ENCODE peak calls at places on chromosome 19, in seven cellular contexts. Y is Caco-2, U is pancreas, B is neural crest cell, N is mesothelial cell of epicardium, I is esophagus squamous epithelium, S is type B pancreatic cell. H is an unnamed sample.
A peak's percentile ranks its signal among the peaks of the same experiment; 100 is the strongest.

GRCh38 chr19:10780368-10780767 is 55.6 kb downstream of the TMED1 start:
- DNase-seq in Y (no peak), U (no peak), B (no peak), N (no peak), I (peak; percentile 24), S (no peak), H (no peak)

GRCh38 chr19:42191855-42192254 is 25.6 kb downstream of the DEDD2 start:
- DNase-seq in Y (no peak), U (no peak), B (no peak), N (no peak), I (no peak), S (no peak), H (no peak)

GRCh38 chr19:51461723-51462161 is 3.5 kb upstream of the SIGLEC8 start:
- DNase-seq in Y (no peak), U (no peak), B (no peak), N (no peak), I (no peak), S (peak; percentile 44), H (no peak)

GRCh38 chr19:33374406-33374703 is 846 bp downstream of the CEBPG start:
- DNase-seq in Y (no peak), U (no peak), B (no peak), N (no peak), I (no peak), S (no peak), H (no peak)

GRCh38 chr19:46205183-46205984 is 24.2 kb upstream of the IGFL1 start:
- DNase-seq in Y (no peak), U (no peak), B (no peak), N (no peak), I (no peak), S (no peak), H (no peak)

GRCh38 chr19:45468803-45469131 is 971 bp downstream of the FOSB start:
- DNase-seq in Y (no peak), U (no peak), B (no peak), N (no peak), I (no peak), S (no peak), H (no peak)

GRCh38 chr19:13115936-13116281 is 631 bp downstream of the TRMT1 start:
- DNase-seq in Y (no peak), U (no peak), B (no peak), N (no peak), I (no peak), S (no peak), H (no peak)

GRCh38 chr19:8069116-8069973 is 16.8 kb downstream of the CCL25 start:
- DNase-seq in Y (peak; percentile 31), U (no peak), B (peak; percentile 36), N (no peak), I (no peak), S (no peak), H (no peak)

GRCh38 chr19:12828494-12828893 is 5.9 kb downstream of the RTBDN start:
- DNase-seq in Y (no peak), U (no peak), B (no peak), N (no peak), I (no peak), S (no peak), H (no peak)

GRCh38 chr19:51002101-51002532 is 713 bp upstream of the KLK8 start:
- DNase-seq in Y (no peak), U (no peak), B (no peak), N (no peak), I (no peak), S (no peak), H (no peak)

GRCh38 chr19:32720216-32720935 is 809 bp downstream of the TDRD12 start:
- DNase-seq in Y (no peak), U (no peak), B (no peak), N (no peak), I (no peak), S (no peak), H (no peak)

GRCh38 chr19:6481541-6482342 is at the start of gene DENND1C:
- DNase-seq in Y (peak; percentile 45), U (no peak), B (peak; percentile 53), N (no peak), I (peak; percentile 23), S (no peak), H (peak; percentile 69)

GRCh38 chr19:11288349-11288748 is 7.6 kb upstream of the TSPAN16 start:
- DNase-seq in Y (no peak), U (no peak), B (no peak), N (no peak), I (no peak), S (no peak), H (no peak)

GRCh38 chr19:46659151-46660007 is 1.6 kb downstream of the DACT3 start:
- DNase-seq in Y (peak; percentile 25), U (peak; percentile 15), B (peak; percentile 39), N (peak; percentile 40), I (no peak), S (peak; percentile 82), H (no peak)

GRCh38 chr19:15776991-15777787 is 10.3 kb upstream of the OR10H5 start:
- DNase-seq in Y (no peak), U (no peak), B (no peak), N (no peak), I (no peak), S (no peak), H (no peak)

GRCh38 chr19:15779756-15780476 is 7.5 kb upstream of the OR10H5 start:
- DNase-seq in Y (peak; percentile 10), U (peak; percentile 78), B (no peak), N (no peak), I (no peak), S (no peak), H (no peak)

GRCh38 chr19:15780595-15781418 is 6.7 kb upstream of the OR10H5 start:
- DNase-seq in Y (no peak), U (no peak), B (no peak), N (no peak), I (no peak), S (no peak), H (no peak)

GRCh38 chr19:15776264-15776663 is 11.2 kb upstream of the OR10H5 start:
- DNase-seq in Y (no peak), U (no peak), B (no peak), N (no peak), I (no peak), S (no peak), H (no peak)

GRCh38 chr19:15775249-15775648 is 12.2 kb upstream of the OR10H5 start:
- DNase-seq in Y (no peak), U (no peak), B (no peak), N (no peak), I (no peak), S (no peak), H (no peak)
- TF ChIP-seq CTCF in Y (no peak), U (no peak), B (no peak), N (no peak), I (no peak), S (no peak), H (no peak)

DNA sequence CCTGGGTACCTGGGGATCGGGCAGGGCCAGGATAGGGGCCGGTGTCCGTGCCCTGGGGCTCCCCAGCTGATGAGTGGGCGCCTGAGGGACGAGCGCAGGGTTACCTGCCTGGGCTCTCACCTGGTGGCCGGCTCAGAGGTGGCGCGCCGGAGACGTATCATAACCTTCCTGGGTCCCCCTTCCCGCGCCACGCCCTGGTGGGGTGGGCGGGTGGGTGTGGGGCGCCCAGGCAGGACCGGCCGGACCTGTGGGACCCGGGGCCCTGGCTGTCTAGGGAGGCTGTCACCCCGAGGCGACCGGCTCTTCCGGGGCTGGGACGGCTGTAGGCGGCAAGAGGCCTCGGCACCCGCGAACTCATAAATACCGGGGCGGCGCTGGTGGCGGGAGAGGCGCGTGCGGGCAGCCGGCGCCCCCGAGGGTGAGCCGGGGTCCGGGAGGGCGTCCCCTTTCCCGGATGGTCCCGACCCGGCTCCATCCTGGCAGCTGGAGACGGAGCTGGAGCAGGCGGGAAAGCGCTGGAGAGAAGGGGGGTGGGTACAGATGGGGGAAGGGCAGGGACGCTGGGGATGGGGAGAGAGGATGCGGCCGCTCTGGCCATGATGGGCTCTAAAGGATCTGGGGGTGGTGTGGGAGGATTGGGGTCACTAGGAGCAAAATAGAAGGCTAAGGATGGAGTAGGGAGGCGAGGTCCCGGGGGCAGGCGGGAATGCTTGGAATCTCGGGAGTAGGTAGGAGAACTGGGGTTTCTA is at the start of gene ACP7:
- DNase-seq in Y (peak; percentile 53), U (peak; percentile 6), B (no peak), N (no peak), I (no peak), S (no peak), H (peak; percentile 27)
- TF ChIP-seq CTCF in Y (no peak), U (no peak), B (no peak), N (no peak), I (no peak), S (no peak), H (no peak)

GRCh38 chr19:5289060-5289990 is 51.3 kb downstream of the PTPRS start:
- DNase-seq in Y (no peak), U (no peak), B (no peak), N (no peak), I (no peak), S (no peak), H (no peak)
- TF ChIP-seq CTCF in Y (no peak), U (no peak), B (no peak), N (no peak), I (no peak), S (no peak), H (no peak)

DNA sequence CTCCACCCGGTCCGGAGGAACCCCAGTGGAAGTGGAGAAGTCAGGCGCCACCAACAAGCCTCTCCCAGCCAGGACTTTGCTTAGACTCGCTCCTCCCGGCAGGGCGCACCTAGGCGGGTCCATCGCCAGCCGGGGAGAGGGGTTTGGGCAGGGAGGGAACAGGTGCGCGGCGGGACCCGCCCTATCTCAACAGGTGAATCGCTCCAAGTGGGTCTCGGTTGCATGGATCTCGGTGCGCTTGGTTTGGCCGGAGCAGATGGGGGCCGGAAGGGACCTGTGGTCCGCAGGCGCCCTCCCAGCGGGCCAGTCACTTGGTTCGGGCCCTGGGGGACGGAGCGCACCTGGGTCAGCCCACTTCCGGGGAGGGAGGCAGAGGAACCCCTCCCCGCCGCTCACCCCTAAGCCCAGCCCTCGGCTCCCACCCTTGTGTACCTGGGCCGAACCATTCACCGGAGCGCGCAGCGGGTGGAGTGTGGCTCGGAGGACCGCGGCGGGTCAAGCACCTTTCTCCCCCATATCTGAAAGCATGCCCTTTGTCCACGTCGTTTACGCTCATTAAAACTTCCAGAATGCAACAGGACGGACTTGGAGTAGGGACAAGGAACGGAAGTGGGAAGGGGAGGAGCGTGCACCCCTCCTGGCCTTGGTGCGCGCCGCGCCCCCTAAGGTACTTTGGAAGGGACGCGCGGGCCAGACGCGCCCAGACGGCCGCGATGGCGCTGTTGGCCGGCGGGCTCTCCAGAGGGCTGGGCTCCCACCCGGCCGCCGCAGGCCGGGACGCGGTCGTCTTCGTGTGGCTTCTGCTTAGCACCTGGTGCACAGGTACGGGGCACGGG is at the start of gene LSR:
- DNase-seq in Y (peak; percentile 97), U (peak; percentile 96), B (no peak), N (peak; percentile 74), I (no peak), S (peak; percentile 88), H (peak; percentile 30)
- TF ChIP-seq CTCF in Y (no peak), U (no peak), B (no peak), N (no peak), I (peak; percentile 4), S (no peak), H (no peak)

GRCh38 chr19:17488593-17489391 is 18.5 kb downstream of the SLC27A1 start:
- DNase-seq in Y (peak; percentile 78), U (peak; percentile 89), B (peak; percentile 57), N (peak; percentile 80), I (no peak), S (peak; percentile 84), H (peak; percentile 69)
- TF ChIP-seq CTCF in Y (no peak), U (no peak), B (peak; percentile 47), N (no peak), I (no peak), S (peak; percentile 52), H (no peak)

H was measured in natural killer cell.